ENCODE peak calls at places on chromosomes 5 and 9, in five cellular contexts. One of them, this sample, is unnamed.

GRCh38 chr5:53373420-53374188 is 106.8 kb upstream of the FST start:
- DNase-seq in OCI-LY7: no peak
- DNase-seq in fibroblast of pulmonary artery: peak; percentile 72
- DNase-seq in bronchial epithelial cell: peak; percentile 62
- DNase-seq in AG04450: no peak
- DNase-seq in this sample: peak; percentile 43

GRCh38 chr5:93746406-93747056 is 5.1 kb upstream of the POU5F2 start:
- DNase-seq in OCI-LY7: no peak
- DNase-seq in fibroblast of pulmonary artery: peak; percentile 28
- DNase-seq in bronchial epithelial cell: peak; percentile 43
- DNase-seq in AG04450: no peak
- DNase-seq in this sample: peak; percentile 36

GRCh38 chr5:37774912-37775483 is 64.8 kb downstream of the GDNF start:
- DNase-seq in OCI-LY7: peak; percentile 7
- DNase-seq in fibroblast of pulmonary artery: no peak
- DNase-seq in bronchial epithelial cell: peak; percentile 28
- DNase-seq in AG04450: no peak
- DNase-seq in this sample: peak; percentile 20

GRCh38 chr5:83927140-83927733 is 206.6 kb upstream of the HAPLN1 start:
- DNase-seq in OCI-LY7: peak; percentile 23
- DNase-seq in fibroblast of pulmonary artery: peak; percentile 75
- DNase-seq in bronchial epithelial cell: peak; percentile 46
- DNase-seq in AG04450: no peak
- DNase-seq in this sample: peak; percentile 65

GRCh38 chr5:138874771-138875628 is at the start of gene LRRTM2:
- DNase-seq in OCI-LY7: no peak
- DNase-seq in fibroblast of pulmonary artery: peak; percentile 66
- DNase-seq in bronchial epithelial cell: peak; percentile 69
- DNase-seq in AG04450: peak; percentile 85
- DNase-seq in this sample: peak; percentile 71

GRCh38 chr9:27625751-27626628 is 52.7 kb upstream of the C9orf72 start:
- DNase-seq in OCI-LY7: no peak
- DNase-seq in fibroblast of pulmonary artery: no peak
- DNase-seq in bronchial epithelial cell: peak; percentile 93
- DNase-seq in AG04450: no peak
- DNase-seq in this sample: peak; percentile 83

GRCh38 chr9:94874316-94874715 is 147.8 kb downstream of the AOPEP start:
- DNase-seq in OCI-LY7: no peak
- DNase-seq in fibroblast of pulmonary artery: peak; percentile 80
- DNase-seq in bronchial epithelial cell: peak; percentile 82
- DNase-seq in AG04450: no peak
- DNase-seq in this sample: peak; percentile 80

GRCh38 chr5:135379052-135379654 is 19.9 kb downstream of the MACROH2A1 start:
- DNase-seq in OCI-LY7: no peak
- DNase-seq in fibroblast of pulmonary artery: peak; percentile 45
- DNase-seq in bronchial epithelial cell: peak; percentile 66
- DNase-seq in AG04450: no peak
- DNase-seq in this sample: peak; percentile 77

GRCh38 chr5:52779213-52779612 is 8.5 kb upstream of the ITGA1 start:
- DNase-seq in OCI-LY7: no peak
- DNase-seq in fibroblast of pulmonary artery: no peak
- DNase-seq in bronchial epithelial cell: no peak
- DNase-seq in AG04450: no peak
- DNase-seq in this sample: no peak

GRCh38 chr9:86201474-86202337 is 57.8 kb downstream of the C9orf153 start:
- DNase-seq in OCI-LY7: no peak
- DNase-seq in fibroblast of pulmonary artery: no peak
- DNase-seq in bronchial epithelial cell: no peak
- DNase-seq in AG04450: no peak
- DNase-seq in this sample: peak; percentile 4

GRCh38 chr5:10981927-10982326 is 220.9 kb upstream of the DAP start:
- DNase-seq in OCI-LY7: no peak
- DNase-seq in fibroblast of pulmonary artery: no peak
- DNase-seq in bronchial epithelial cell: no peak
- DNase-seq in AG04450: no peak
- DNase-seq in this sample: no peak

GRCh38 chr9:135135171-135135926 is 47.9 kb downstream of the OLFM1 start:
- DNase-seq in OCI-LY7: no peak
- DNase-seq in fibroblast of pulmonary artery: no peak
- DNase-seq in bronchial epithelial cell: no peak
- DNase-seq in AG04450: no peak
- DNase-seq in this sample: no peak

GRCh38 chr5:172455511-172456061 is 1.3 kb upstream of the SH3PXD2B start:
- DNase-seq in OCI-LY7: no peak
- DNase-seq in fibroblast of pulmonary artery: peak; percentile 71
- DNase-seq in bronchial epithelial cell: no peak
- DNase-seq in AG04450: no peak
- DNase-seq in this sample: peak; percentile 69

GRCh38 chr9:136787690-136788400 is 3.3 kb upstream of the TMEM141 start:
- DNase-seq in OCI-LY7: peak; percentile 83
- DNase-seq in fibroblast of pulmonary artery: peak; percentile 68
- DNase-seq in bronchial epithelial cell: peak; percentile 26
- DNase-seq in AG04450: no peak
- DNase-seq in this sample: peak; percentile 55
- H3K4me3 ChIP-seq in OCI-LY7: no peak overlapping the region
- H3K4me3 ChIP-seq in fibroblast of pulmonary artery: no peak overlapping the region
- H3K4me3 ChIP-seq in bronchial epithelial cell: no peak overlapping the region
- H3K4me3 ChIP-seq in AG04450: no peak overlapping the region
- H3K4me3 ChIP-seq in this sample: no peak overlapping the region

DNA sequence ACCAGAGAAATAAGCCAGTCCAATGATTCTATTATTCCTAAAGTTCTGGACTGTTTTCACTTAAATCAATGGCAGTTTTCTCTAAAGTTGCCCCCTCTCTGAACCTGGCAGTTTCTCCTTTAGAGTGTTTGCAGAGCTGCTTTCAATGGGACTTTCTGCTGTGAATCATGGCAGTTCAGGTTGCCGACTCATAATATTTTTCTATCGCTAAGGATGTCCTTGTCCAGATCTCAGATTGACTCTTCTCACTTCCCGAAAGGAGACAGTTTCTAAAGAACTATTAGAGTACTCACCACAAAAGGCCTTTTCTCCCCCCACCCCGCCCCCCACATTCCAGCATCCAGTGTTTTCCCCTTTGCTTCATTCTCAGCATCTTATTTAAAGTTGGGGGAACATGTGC is 443.5 kb upstream of the KLF4 start:
- DNase-seq in OCI-LY7: no peak
- DNase-seq in fibroblast of pulmonary artery: peak; percentile 3
- DNase-seq in bronchial epithelial cell: peak; percentile 50
- DNase-seq in AG04450: no peak
- DNase-seq in this sample: peak; percentile 26
- H3K4me3 ChIP-seq in OCI-LY7: no peak overlapping the region
- H3K4me3 ChIP-seq in fibroblast of pulmonary artery: no peak overlapping the region
- H3K4me3 ChIP-seq in bronchial epithelial cell: no peak overlapping the region
- H3K4me3 ChIP-seq in AG04450: no peak overlapping the region
- H3K4me3 ChIP-seq in this sample: no peak overlapping the region

GRCh38 chr5:26245327-26245726 is 793.1 kb downstream of the CDH9 start:
- DNase-seq in OCI-LY7: no peak
- DNase-seq in fibroblast of pulmonary artery: no peak
- DNase-seq in bronchial epithelial cell: no peak
- DNase-seq in AG04450: no peak
- DNase-seq in this sample: no peak
- H3K4me3 ChIP-seq in OCI-LY7: no peak overlapping the region
- H3K4me3 ChIP-seq in fibroblast of pulmonary artery: no peak overlapping the region
- H3K4me3 ChIP-seq in bronchial epithelial cell: no peak overlapping the region
- H3K4me3 ChIP-seq in AG04450: no peak overlapping the region
- H3K4me3 ChIP-seq in this sample: no peak overlapping the region

GRCh38 chr9:96574455-96574854 is 45.2 kb downstream of the CDC14B start:
- DNase-seq in OCI-LY7: no peak
- DNase-seq in fibroblast of pulmonary artery: no peak
- DNase-seq in bronchial epithelial cell: no peak
- DNase-seq in AG04450: no peak
- DNase-seq in this sample: no peak

GRCh38 chr9:96574931-96575351 is 44.7 kb downstream of the CDC14B start:
- DNase-seq in OCI-LY7: no peak
- DNase-seq in fibroblast of pulmonary artery: no peak
- DNase-seq in bronchial epithelial cell: no peak
- DNase-seq in AG04450: no peak
- DNase-seq in this sample: no peak
- H3K4me3 ChIP-seq in OCI-LY7: no peak overlapping the region
- H3K4me3 ChIP-seq in fibroblast of pulmonary artery: no peak overlapping the region
- H3K4me3 ChIP-seq in bronchial epithelial cell: no peak overlapping the region
- H3K4me3 ChIP-seq in AG04450: no peak overlapping the region
- H3K4me3 ChIP-seq in this sample: no peak overlapping the region

GRCh38 chr9:128245293-128246151 is 30.3 kb downstream of the GOLGA2 start:
- DNase-seq in OCI-LY7: no peak
- DNase-seq in fibroblast of pulmonary artery: peak; percentile 68
- DNase-seq in bronchial epithelial cell: peak; percentile 12
- DNase-seq in AG04450: peak; percentile 26
- DNase-seq in this sample: peak; percentile 27
- H3K4me3 ChIP-seq in OCI-LY7: no peak overlapping the region
- H3K4me3 ChIP-seq in fibroblast of pulmonary artery: no peak overlapping the region
- H3K4me3 ChIP-seq in bronchial epithelial cell: no peak overlapping the region
- H3K4me3 ChIP-seq in AG04450: peak overlapping the region; percentile 17
- H3K4me3 ChIP-seq in this sample: no peak overlapping the region

DNA sequence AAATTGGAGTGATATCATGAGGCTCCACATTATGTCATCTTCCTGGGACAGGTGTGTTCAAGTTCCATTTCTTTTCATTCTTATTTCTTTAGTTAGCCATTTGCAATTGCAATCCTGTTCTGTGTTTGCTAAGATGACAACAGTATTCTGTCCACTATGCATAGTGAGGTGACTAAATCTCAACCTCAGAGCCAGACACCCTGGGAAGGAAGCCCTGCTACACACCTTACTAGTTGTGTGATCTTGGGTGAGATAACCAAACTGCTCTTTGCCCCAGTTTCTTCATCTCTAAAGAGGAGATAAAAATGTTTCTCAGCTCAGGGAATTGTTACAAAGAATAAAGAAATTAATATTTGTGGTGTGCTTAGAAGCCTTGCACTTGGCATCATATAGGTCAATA is 215.1 kb upstream of the RPS23 start:
- DNase-seq in OCI-LY7: no peak
- DNase-seq in fibroblast of pulmonary artery: no peak
- DNase-seq in bronchial epithelial cell: no peak
- DNase-seq in AG04450: no peak
- DNase-seq in this sample: peak; percentile 7
- H3K4me3 ChIP-seq in OCI-LY7: no peak overlapping the region
- H3K4me3 ChIP-seq in fibroblast of pulmonary artery: no peak overlapping the region
- H3K4me3 ChIP-seq in bronchial epithelial cell: no peak overlapping the region
- H3K4me3 ChIP-seq in AG04450: no peak overlapping the region
- H3K4me3 ChIP-seq in this sample: no peak overlapping the region

GRCh38 chr5:181186902-181187499 is 18.0 kb downstream of the TRIM7 start:
- DNase-seq in OCI-LY7: peak; percentile 59
- DNase-seq in fibroblast of pulmonary artery: no peak
- DNase-seq in bronchial epithelial cell: no peak
- DNase-seq in AG04450: no peak
- DNase-seq in this sample: peak; percentile 35
- H3K4me3 ChIP-seq in OCI-LY7: peak overlapping the region; percentile 69
- H3K4me3 ChIP-seq in fibroblast of pulmonary artery: peak overlapping the region; percentile 51
- H3K4me3 ChIP-seq in bronchial epithelial cell: peak overlapping the region; percentile 3
- H3K4me3 ChIP-seq in AG04450: peak overlapping the region; percentile 47
- H3K4me3 ChIP-seq in this sample: peak overlapping the region; percentile 41

This sample was measured in epithelial cell of esophagus.